ENCODE peak calls at places on chromosomes 3 and 15, in ten cellular contexts. K, S, H, O, C, G, X, J, L and U are unnamed samples.

GRCh38 chr3:160003520-160004128 is 15.0 kb downstream of the IL12A start:
- DNase-seq in G (no peak), O (peak), L (peak), H (peak), S (peak), J (peak), C (peak), X (no peak), K (peak), U (no peak)

GRCh38 chr3:43316783-43317460 is 30.6 kb downstream of the SNRK start:
- DNase-seq in H (no peak), X (no peak), L (no peak), J (no peak), G (no peak), C (no peak), K (no peak), O (no peak), S (no peak), U (no peak)

GRCh38 chr15:90013503-90013937 is 12.4 kb downstream of the ZNF710 start:
- DNase-seq in C (peak), J (no peak), G (no peak), O (no peak), K (no peak), L (no peak), H (no peak), X (peak), S (no peak), U (no peak)

GRCh38 chr15:71237456-71238188 is 122.4 kb downstream of the THSD4 start:
- DNase-seq in K (no peak), S (no peak), J (peak), C (no peak), G (no peak), O (no peak), L (no peak), X (no peak), H (no peak), U (no peak)

GRCh38 chr15:91866371-91866905 is 12.9 kb downstream of the SLCO3A1 start:
- DNase-seq in O (no peak), K (no peak), H (no peak), L (no peak), X (no peak), S (no peak), C (no peak), J (peak), G (no peak), U (no peak)

GRCh38 chr15:54660356-54660755 is 536.4 kb downstream of the RSL24D1 start:
- DNase-seq in G (no peak), J (no peak), C (no peak), X (no peak), K (no peak), S (no peak), H (no peak), O (no peak), L (no peak), U (no peak)

GRCh38 chr3:116607205-116607604 is 102.4 kb upstream of the TUSC7 start:
- DNase-seq in C (no peak), S (no peak), H (no peak), J (no peak), L (peak), G (no peak), X (no peak), O (no peak), K (no peak), U (no peak)

GRCh38 chr3:26193558-26193957 is 403.7 kb downstream of the OXSM start:
- DNase-seq in H (no peak), O (no peak), G (no peak), J (no peak), X (no peak), K (no peak), L (no peak), C (no peak), S (no peak), U (no peak)

GRCh38 chr3:109731639-109732473 is 394.5 kb upstream of the DPPA4 start:
- DNase-seq in G (peak), X (peak), C (peak), O (peak), J (peak), K (peak), H (peak), L (peak), S (no peak), U (peak)

GRCh38 chr3:96756516-96756915 is 57.9 kb upstream of the EPHA6 start:
- DNase-seq in J (no peak), L (no peak), O (no peak), G (no peak), X (no peak), S (no peak), C (no peak), H (no peak), K (no peak), U (no peak)

GRCh38 chr15:28892789-28893610 is 7.2 kb downstream of the APBA2 start:
- DNase-seq in G (no peak), K (no peak), H (no peak), O (peak), L (no peak), S (no peak), C (no peak), J (peak), X (no peak), U (no peak)

GRCh38 chr15:67914537-67915373 is 74.9 kb upstream of the RNU6-1 start:
- DNase-seq in X (no peak), L (peak), S (peak), K (peak), J (no peak), H (no peak), O (peak), G (no peak), C (no peak), U (no peak)

GRCh38 chr3:99645277-99646106 is 7.1 kb downstream of the COL8A1 start:
- DNase-seq in H (no peak), K (peak), J (peak), C (no peak), S (no peak), G (no peak), O (no peak), L (no peak), X (no peak), U (no peak)

GRCh38 chr3:72624656-72625055 is 223.6 kb downstream of the SHQ1 start:
- DNase-seq in J (no peak), S (no peak), C (no peak), O (no peak), H (no peak), X (no peak), G (no peak), K (no peak), L (no peak), U (no peak)

GRCh38 chr3:30502051-30502741 is 104.2 kb upstream of the TGFBR2 start:
- DNase-seq in L (no peak), O (no peak), J (peak), S (no peak), G (no peak), X (no peak), K (no peak), H (no peak), C (no peak), U (no peak)

GRCh38 chr3:24305795-24306467 is 188.7 kb downstream of the THRB start:
- DNase-seq in J (no peak), K (peak), S (no peak), G (no peak), X (no peak), H (no peak), C (no peak), O (no peak), L (no peak), U (no peak)

GRCh38 chr3:12195231-12195630 is 36.5 kb upstream of the TIMP4 start:
- DNase-seq in H (no peak), O (no peak), L (no peak), K (no peak), S (no peak), X (no peak), G (no peak), J (peak), C (no peak), U (no peak)

GRCh38 chr3:28039829-28040228 is 201.6 kb upstream of the CMC1 start:
- DNase-seq in G (no peak), L (no peak), S (no peak), O (no peak), C (no peak), J (no peak), X (no peak), H (no peak), K (no peak), U (no peak)

GRCh38 chr15:51714911-51715310 is 22.5 kb downstream of the LYSMD2 start:
- DNase-seq in G (no peak), H (no peak), S (no peak), O (no peak), J (no peak), L (no peak), C (no peak), X (no peak), K (no peak), U (no peak)

GRCh38 chr15:65133550-65134200 is at the start of gene PDCD7:
- DNase-seq in J (peak), X (peak), H (peak), C (peak), G (peak), K (peak), L (peak), O (peak), S (peak), U (peak)

GRCh38 chr3:123750659-123751420 is 133.3 kb downstream of the MYLK start:
- DNase-seq in S (no peak), L (no peak), O (no peak), X (no peak), K (no peak), J (peak), G (no peak), C (no peak), H (no peak), U (no peak)

GRCh38 chr15:67024322-67024997 is 40.9 kb upstream of the SMAD3 start:
- DNase-seq in X (no peak), K (no peak), O (no peak), H (no peak), C (no peak), G (no peak), S (no peak), L (peak), J (peak), U (no peak)

GRCh38 chr15:61584410-61584809 is 355.3 kb upstream of the RORA start:
- DNase-seq in H (no peak), G (no peak), O (no peak), L (no peak), C (no peak), K (no peak), X (no peak), S (no peak), J (no peak), U (no peak)

GRCh38 chr3:52407779-52408178 is 37.1 kb downstream of the SEMA3G start:
- DNase-seq in X (no peak), C (no peak), H (no peak), K (no peak), L (no peak), G (no peak), O (no peak), S (no peak), J (no peak), U (no peak)

GRCh38 chr3:124207873-124208473 is 216.0 kb upstream of the ROPN1 start:
- DNase-seq in C (no peak), H (peak), O (no peak), L (no peak), J (no peak), X (no peak), G (no peak), S (no peak), K (no peak), U (no peak)

GRCh38 chr15:73602444-73602843 is 30.7 kb downstream of the NPTN start:
- DNase-seq in O (no peak), S (no peak), J (no peak), C (no peak), K (no peak), H (no peak), L (no peak), X (no peak), G (no peak), U (no peak)